ENCODE peak calls at places on chromosomes 4 and X, in nine cellular contexts. I is right lobe of liver; E is ovary; B is left ventricle myocardium inferior; J is effector memory CD4-positive, alpha-beta T cell; N is dorsolateral prefrontal cortex; X is tibial artery; Q is esophagus squamous epithelium; G is CD8-positive, alpha-beta T cell. Z is an unnamed sample.

GRCh38 chr4:157810137-157810774 is 362.6 kb downstream of the GASK1B start:
- DNase-seq in B (no peak), N (no peak), J (no peak), X (no peak), Q (no peak), E (no peak), G (no peak), I (no peak), Z (no peak)

GRCh38 chr4:168440442-168441264 is 39.6 kb downstream of the DDX60L start:
- DNase-seq in G (no peak), E (no peak), B (no peak), N (no peak), Q (no peak), J (no peak), I (no peak), X (no peak), Z (no peak)

GRCh38 chr4:143337600-143338287 is 1.1 kb downstream of the GAB1 start:
- DNase-seq in G (no peak), X (peak; percentile 83), N (peak; percentile 80), J (no peak), B (peak; percentile 70), I (peak; percentile 86), E (peak; percentile 55), Q (no peak), Z (no peak)

GRCh38 chr4:3013323-3013722 is 50.0 kb downstream of the GRK4 start:
- DNase-seq in G (no peak), X (no peak), B (no peak), J (no peak), I (no peak), Q (no peak), N (no peak), E (no peak), Z (no peak)

GRCh38 chrX:147884958-147885357 is 26.8 kb upstream of the FMR1 start:
- DNase-seq in X (no peak), Q (no peak), I (peak; percentile 50), G (no peak), B (no peak), N (no peak), J (no peak), E (peak; percentile 10), Z (no peak)

GRCh38 chr4:106258145-106259045 is 57.6 kb downstream of the TBCK start:
- DNase-seq in N (no peak), I (no peak), X (no peak), G (no peak), J (no peak), B (no peak), E (no peak), Q (no peak), Z (no peak)

GRCh38 chr4:3346146-3346545 is 53.3 kb downstream of the RGS12 start:
- DNase-seq in B (no peak), X (no peak), G (no peak), I (peak; percentile 67), J (no peak), N (no peak), Q (no peak), E (peak; percentile 55), Z (no peak)

GRCh38 chr4:95129708-95130343 is 372.1 kb downstream of the BMPR1B start:
- DNase-seq in X (no peak), Q (no peak), I (no peak), G (no peak), B (no peak), J (no peak), N (no peak), E (peak; percentile 16), Z (no peak)

GRCh38 chr4:8038702-8039251 is 99.1 kb upstream of the AFAP1 start:
- DNase-seq in E (no peak), J (no peak), G (no peak), X (no peak), Q (no peak), B (no peak), I (no peak), N (no peak), Z (no peak)

GRCh38 chr4:95093936-95094929 is 336.5 kb downstream of the BMPR1B start:
- DNase-seq in J (no peak), G (no peak), I (no peak), X (no peak), N (no peak), E (no peak), B (no peak), Q (no peak), Z (no peak)

GRCh38 chrX:41137589-41137988 is 52.3 kb downstream of the USP9X start:
- DNase-seq in J (no peak), N (no peak), B (no peak), G (no peak), I (no peak), Q (no peak), E (no peak), X (no peak), Z (no peak)

GRCh38 chrX:80011522-80011921 is 3.0 kb upstream of the TBX22 start:
- DNase-seq in B (no peak), G (no peak), E (no peak), N (no peak), J (no peak), I (no peak), Q (no peak), X (no peak), Z (no peak)

GRCh38 chrX:87338510-87338909 is 179.1 kb upstream of the KLHL4 start:
- DNase-seq in J (no peak), B (no peak), Q (no peak), E (no peak), I (no peak), G (no peak), X (no peak), N (no peak), Z (no peak)

GRCh38 chr4:87321888-87322287 is 794 bp downstream of the HSD17B13 start:
- DNase-seq in X (no peak), B (no peak), J (no peak), G (no peak), I (no peak), Q (no peak), N (no peak), E (no peak), Z (no peak)

GRCh38 chr4:154124539-154125255 is 335.8 kb upstream of the SFRP2 start:
- DNase-seq in B (no peak), G (no peak), E (no peak), N (no peak), I (no peak), X (no peak), J (no peak), Q (no peak), Z (no peak)

GRCh38 chr4:98447648-98448047 is 186.5 kb downstream of the RAP1GDS1 start:
- DNase-seq in E (no peak), I (no peak), N (no peak), G (no peak), J (no peak), Q (no peak), B (no peak), X (no peak), Z (no peak)
- H3K27ac ChIP-seq in E (no peak overlapping the region), I (no peak overlapping the region), N (no peak overlapping the region), G (no peak overlapping the region), J (no peak overlapping the region), Q (no peak overlapping the region), B (no peak overlapping the region), X (no peak overlapping the region), Z (peak overlapping the region; percentile 96)

DNA sequence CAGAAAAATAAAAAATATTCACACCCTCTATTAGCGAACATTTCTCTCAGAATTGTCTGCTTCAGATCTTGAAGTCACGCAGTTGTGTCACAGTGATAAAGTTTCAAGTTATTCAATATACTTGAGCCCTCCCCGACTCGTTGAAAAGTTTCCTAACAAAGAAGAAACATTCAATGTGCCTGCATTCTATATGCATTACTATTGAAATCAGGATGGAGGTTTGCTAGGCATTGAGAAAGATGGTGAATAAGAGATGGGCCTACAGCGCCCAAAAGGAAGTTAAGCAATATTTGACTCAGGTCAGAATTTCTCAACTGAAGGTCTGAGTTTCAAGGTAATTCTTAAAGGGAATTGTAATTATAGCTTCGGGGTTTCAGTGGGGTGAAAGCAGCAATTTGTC is 6.1 kb downstream of the TCEANC start:
- DNase-seq in Q (no peak), J (no peak), I (no peak), N (no peak), E (no peak), G (no peak), X (no peak), B (no peak), Z (no peak)
- H3K27ac ChIP-seq in Q (no peak overlapping the region), J (no peak overlapping the region), I (no peak overlapping the region), N (peak overlapping the region; percentile 32), E (no peak overlapping the region), G (no peak overlapping the region), X (peak overlapping the region; percentile 22), B (peak overlapping the region; percentile 66), Z (peak overlapping the region; percentile 71)

DNA sequence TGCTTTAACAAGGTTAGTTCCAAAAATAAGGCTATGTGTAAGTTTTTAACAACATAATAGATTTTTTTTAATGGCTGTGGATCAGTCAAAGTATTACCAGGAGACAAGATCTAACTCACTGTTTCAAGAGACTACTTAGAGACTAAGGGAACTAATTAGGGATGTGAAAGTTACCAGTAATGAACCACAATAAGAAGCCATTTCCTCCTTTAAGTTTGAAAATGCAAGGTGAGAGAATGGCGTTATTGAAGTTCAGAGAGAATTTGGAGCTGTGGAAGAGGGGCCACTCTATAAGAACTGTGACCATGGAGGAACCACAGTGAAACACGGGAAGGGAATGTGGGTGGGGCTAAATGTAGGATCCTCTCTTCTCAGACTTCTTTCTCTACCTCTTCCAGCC is 624.2 kb downstream of the GLUD2 start:
- DNase-seq in B (no peak), I (no peak), X (no peak), Q (no peak), N (no peak), J (no peak), E (no peak), G (no peak), Z (no peak)
- H3K27ac ChIP-seq in B (no peak overlapping the region), I (no peak overlapping the region), X (no peak overlapping the region), Q (no peak overlapping the region), N (no peak overlapping the region), J (no peak overlapping the region), E (no peak overlapping the region), G (no peak overlapping the region), Z (no peak overlapping the region)

GRCh38 chr4:187179086-187180070 is 455.7 kb upstream of the FAT1 start:
- DNase-seq in J (no peak), X (no peak), E (no peak), N (no peak), Q (no peak), G (no peak), B (no peak), I (no peak), Z (no peak)

GRCh38 chr4:187175197-187175596 is 451.5 kb upstream of the FAT1 start:
- DNase-seq in E (no peak), B (no peak), I (no peak), G (no peak), Q (no peak), X (no peak), N (no peak), J (no peak), Z (no peak)

GRCh38 chr4:187174749-187175148 is 451.1 kb upstream of the FAT1 start:
- DNase-seq in X (no peak), Q (no peak), I (no peak), E (no peak), B (no peak), J (no peak), N (no peak), G (no peak), Z (no peak)

GRCh38 chr4:187178084-187178483 is 454.4 kb upstream of the FAT1 start:
- DNase-seq in X (no peak), Q (no peak), J (no peak), B (no peak), E (no peak), I (no peak), N (no peak), G (no peak), Z (no peak)

GRCh38 chr4:187176261-187176910 is 452.7 kb upstream of the FAT1 start:
- DNase-seq in N (no peak), B (no peak), J (no peak), X (no peak), Q (no peak), G (no peak), I (no peak), E (no peak), Z (no peak)
- H3K27ac ChIP-seq in N (no peak overlapping the region), B (peak overlapping the region; percentile 71), J (no peak overlapping the region), X (no peak overlapping the region), Q (no peak overlapping the region), G (no peak overlapping the region), I (no peak overlapping the region), E (no peak overlapping the region), Z (no peak overlapping the region)

Z was measured in RWPE2.